ENCODE peak calls at places on chromosome 14, in five cellular contexts. V is K562, H is astrocyte of the spinal cord, R is stomach, S is endothelial cell of umbilical vein. Z is an unnamed sample.

GRCh38 chr14:75279153-75279738 is 618 bp downstream of the FOS start:
- DNase-seq in S (peak), H (peak), V (peak), R (no peak), Z (peak)

GRCh38 chr14:39581474-39581873 is 149.2 kb upstream of the FBXO33 start:
- DNase-seq in H (peak), R (no peak), S (no peak), V (no peak), Z (no peak)

GRCh38 chr14:20775043-20775442 is 6.0 kb upstream of the RNASE6 start:
- DNase-seq in V (no peak), S (no peak), R (no peak), H (no peak), Z (no peak)

GRCh38 chr14:75440733-75441474 is 13.1 kb downstream of the JDP2 start:
- DNase-seq in R (peak), V (no peak), S (no peak), H (peak), Z (no peak)

GRCh38 chr14:75429562-75429961 is 1.7 kb downstream of the JDP2 start:
- DNase-seq in R (no peak), H (no peak), S (no peak), V (no peak), Z (no peak)

GRCh38 chr14:89417469-89418225 is 614 bp upstream of the FOXN3 start:
- DNase-seq in V (peak), H (peak), R (peak), S (peak), Z (peak)

GRCh38 chr14:32019271-32019670 is 57.8 kb upstream of the ARHGAP5 start:
- DNase-seq in H (no peak), S (no peak), V (no peak), R (no peak), Z (no peak)

GRCh38 chr14:105485720-105486332 is 860 bp upstream of the CRIP1 start:
- DNase-seq in S (peak), H (no peak), R (no peak), V (peak), Z (no peak)

GRCh38 chr14:35338731-35339405 is 46.7 kb downstream of the PSMA6 start:
- DNase-seq in H (no peak), R (no peak), V (no peak), S (no peak), Z (no peak)

GRCh38 chr14:42523656-42524055 is 917.0 kb downstream of the LRFN5 start:
- DNase-seq in S (no peak), V (no peak), H (peak), R (no peak), Z (no peak)

GRCh38 chr14:24417832-24418491 is 11.5 kb downstream of the CBLN3 start:
- DNase-seq in H (no peak), V (no peak), S (no peak), R (peak), Z (no peak)

GRCh38 chr14:85279407-85279806 is 250.5 kb upstream of the FLRT2 start:
- DNase-seq in S (no peak), R (no peak), H (no peak), V (no peak), Z (no peak)

GRCh38 chr14:61710853-61711817 is 15.8 kb downstream of the HIF1A start:
- DNase-seq in R (no peak), S (peak), H (no peak), V (no peak), Z (no peak)

GRCh38 chr14:99117671-99118045 is 154.3 kb downstream of the BCL11B start:
- DNase-seq in S (no peak), H (no peak), V (no peak), R (no peak), Z (no peak)

GRCh38 chr14:89163237-89163636 is 253.8 kb downstream of the FOXN3 start:
- DNase-seq in R (no peak), V (peak), S (no peak), H (no peak), Z (no peak)

GRCh38 chr14:51453869-51454268 is 197.8 kb upstream of the FRMD6 start:
- DNase-seq in S (no peak), V (no peak), R (no peak), H (no peak), Z (no peak)

GRCh38 chr14:51582437-51582836 is 69.3 kb upstream of the FRMD6 start:
- DNase-seq in H (no peak), S (peak), V (no peak), R (no peak), Z (no peak)

GRCh38 chr14:99671230-99672224 is 12.6 kb upstream of the CYP46A1 start:
- DNase-seq in R (no peak), H (no peak), S (no peak), V (no peak), Z (no peak)

GRCh38 chr14:65738339-65738738 is 325.8 kb downstream of the FUT8 start:
- DNase-seq in V (no peak), S (no peak), R (no peak), H (no peak), Z (no peak)

GRCh38 chr14:104977681-104978647 is at the start of gene AHNAK2:
- DNase-seq in S (peak), R (peak), V (peak), H (peak), Z (no peak)

GRCh38 chr14:103542545-103543088 is 13.6 kb downstream of the TRMT61A start:
- DNase-seq in R (peak), H (no peak), V (no peak), S (no peak), Z (no peak)
- TF ChIP-seq CTCF in R (no peak), H (no peak), V (no peak), S (no peak), Z (no peak)

GRCh38 chr14:90457191-90457590 is 60.4 kb downstream of the CALM1 start:
- DNase-seq in S (no peak), H (no peak), R (no peak), V (no peak), Z (no peak)

GRCh38 chr14:90464481-90464880 is 67.7 kb downstream of the CALM1 start:
- DNase-seq in V (no peak), R (no peak), S (no peak), H (no peak), Z (no peak)

GRCh38 chr14:90458536-90458935 is 61.7 kb downstream of the CALM1 start:
- DNase-seq in H (no peak), R (no peak), V (no peak), S (no peak), Z (no peak)

GRCh38 chr14:90460136-90460535 is 63.3 kb downstream of the CALM1 start:
- DNase-seq in V (no peak), R (no peak), S (no peak), H (no peak), Z (no peak)

GRCh38 chr14:90461425-90461824 is 64.6 kb downstream of the CALM1 start:
- DNase-seq in S (no peak), H (no peak), R (no peak), V (peak), Z (no peak)
- TF ChIP-seq CTCF in S (no peak), H (no peak), R (no peak), V (peak), Z (no peak)

GRCh38 chr14:36582011-36582873 is at the start of gene NKX2-8:
- DNase-seq in S (no peak), V (no peak), H (no peak), R (no peak), Z (no peak)
- TF ChIP-seq CTCF in S (no peak), V (no peak), H (no peak), R (no peak), Z (no peak)

GRCh38 chr14:29782041-29782440 is 145.6 kb downstream of the PRKD1 start:
- DNase-seq in S (no peak), R (no peak), H (no peak), V (no peak), Z (no peak)
- TF ChIP-seq CTCF in S (no peak), R (no peak), H (no peak), V (no peak), Z (no peak)

DNA sequence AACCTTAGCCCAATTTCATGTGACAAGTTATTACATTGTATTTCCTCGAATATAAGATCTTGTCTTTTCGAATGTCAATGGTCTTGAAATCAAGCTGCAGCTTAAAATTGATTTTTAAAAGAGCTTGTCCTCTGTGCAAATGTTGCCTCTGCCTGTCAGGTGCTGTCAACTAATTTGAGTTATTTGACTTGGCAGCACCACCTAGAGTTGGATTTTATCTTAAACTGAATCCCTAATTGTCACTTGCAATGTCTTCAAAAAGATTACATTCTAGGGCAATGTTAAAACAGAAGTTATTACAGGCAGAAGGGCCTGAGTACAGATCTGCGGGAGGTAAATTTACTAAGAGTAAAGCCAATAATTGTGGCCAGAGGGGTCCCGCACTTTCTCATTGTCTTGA is 26.2 kb upstream of the TUNAR start:
- DNase-seq in R (no peak), H (no peak), S (no peak), V (no peak), Z (no peak)
- TF ChIP-seq CTCF in R (no peak), H (no peak), S (no peak), V (no peak), Z (no peak)

GRCh38 chr14:56482306-56482705 is 97.3 kb upstream of the TMEM260 start:
- DNase-seq in S (peak), V (peak), H (no peak), R (no peak), Z (no peak)
- TF ChIP-seq CTCF in S (peak), V (peak), H (peak), R (no peak), Z (no peak)

GRCh38 chr14:100904307-100905019 is 941 bp upstream of the RTL1 start:
- DNase-seq in V (peak), S (no peak), R (no peak), H (no peak), Z (no peak)
- TF ChIP-seq CTCF in V (no peak), S (peak), R (no peak), H (peak), Z (no peak)

DNA sequence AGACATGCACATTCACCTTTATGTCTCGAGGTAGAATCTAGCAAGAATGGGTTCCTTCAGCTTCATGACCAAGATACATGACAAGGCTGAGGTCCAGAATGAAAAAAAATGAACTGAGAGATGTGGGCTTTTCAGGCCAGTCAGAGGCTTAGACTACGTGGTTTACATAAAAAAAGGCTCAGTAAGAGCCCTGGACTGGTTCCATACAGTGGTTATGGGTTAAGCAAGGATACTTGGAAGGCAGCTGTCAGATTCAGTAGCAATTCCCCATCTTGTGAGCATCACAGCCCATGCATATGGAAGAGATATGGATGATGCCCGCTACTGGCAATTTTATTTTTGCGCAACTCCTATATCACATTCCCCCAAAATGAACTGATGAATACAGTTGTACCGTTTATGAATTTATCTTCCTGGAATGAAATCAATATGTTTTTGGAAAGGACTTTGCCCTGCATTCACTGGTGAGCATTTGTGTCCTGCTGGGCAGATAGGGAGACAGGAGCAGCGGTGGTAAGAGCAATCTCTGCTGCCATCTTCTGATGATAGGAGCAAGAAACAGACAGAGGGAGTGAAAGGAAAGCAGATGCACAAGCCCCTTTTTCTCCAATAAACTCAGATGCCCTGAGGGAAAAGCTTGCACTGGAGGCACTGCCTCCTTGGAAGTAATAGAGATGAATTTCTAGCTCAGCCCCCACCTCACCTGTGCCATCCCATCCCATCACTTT is 280.4 kb downstream of the GALC start:
- DNase-seq in S (no peak), V (no peak), H (no peak), R (no peak), Z (no peak)
- TF ChIP-seq CTCF in S (no peak), V (no peak), H (no peak), R (no peak), Z (no peak)

GRCh38 chr14:80364816-80365215 is 153.5 kb upstream of the DIO2 start:
- DNase-seq in S (no peak), R (no peak), V (no peak), H (no peak), Z (no peak)

DNA sequence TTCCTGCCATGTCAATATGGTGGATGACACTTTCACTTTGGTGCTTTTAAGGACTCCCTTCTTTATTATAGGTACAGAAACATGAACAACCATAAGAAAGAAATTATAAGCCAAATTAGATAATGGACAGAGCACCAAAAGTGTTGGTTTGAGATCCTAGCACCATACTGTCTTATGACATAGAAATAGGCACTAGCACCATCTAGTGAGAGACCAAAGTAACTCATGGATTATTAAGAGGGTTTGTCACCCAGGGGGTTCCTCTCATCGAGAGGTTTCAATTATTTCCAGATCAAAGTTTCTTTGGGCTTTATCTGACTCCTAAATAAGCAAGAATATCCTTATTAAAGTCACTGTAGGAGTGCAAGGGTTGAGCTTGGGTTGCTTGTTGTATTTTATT is 153.0 kb upstream of the DIO2 start:
- DNase-seq in S (peak), R (no peak), V (peak), H (peak), Z (no peak)
- TF ChIP-seq CTCF in S (no peak), R (no peak), V (no peak), H (peak), Z (no peak)